ENCODE peak calls at places on chromosomes 4 and X, in nine cellular contexts. One of them, this sample, is unnamed.

GRCh38 chrX:48559636-48560035 is 14.6 kb upstream of the RBM3 start:
- DNase-seq in stimulated activated naive B cell treated with anti-CD40 and anti-IgM and Interleukin-4, amounts not matched to agents 10 μg/mL and 1 μg/mL and 100 μg/mL, for 72 hours: no peak
- DNase-seq in lower leg skin: no peak
- DNase-seq in BJ: no peak
- DNase-seq in GM04503: no peak
- DNase-seq in fibroblast of gingiva: no peak
- DNase-seq in NCI-H524: no peak
- DNase-seq in transverse colon: no peak
- DNase-seq in iris pigment epithelial cell: no peak
- DNase-seq in this sample: no peak

GRCh38 chr4:12439633-12440305 is 1011.1 kb upstream of the HS3ST1 start:
- DNase-seq in stimulated activated naive B cell treated with anti-CD40 and anti-IgM and Interleukin-4, amounts not matched to agents 10 μg/mL and 1 μg/mL and 100 μg/mL, for 72 hours: no peak
- DNase-seq in lower leg skin: no peak
- DNase-seq in BJ: no peak
- DNase-seq in GM04503: no peak
- DNase-seq in fibroblast of gingiva: no peak
- DNase-seq in NCI-H524: no peak
- DNase-seq in transverse colon: no peak
- DNase-seq in iris pigment epithelial cell: no peak
- DNase-seq in this sample: no peak

GRCh38 chrX:139559383-139560042 is 29.0 kb downstream of the F9 start:
- DNase-seq in stimulated activated naive B cell treated with anti-CD40 and anti-IgM and Interleukin-4, amounts not matched to agents 10 μg/mL and 1 μg/mL and 100 μg/mL, for 72 hours: peak
- DNase-seq in lower leg skin: no peak
- DNase-seq in BJ: no peak
- DNase-seq in GM04503: peak
- DNase-seq in fibroblast of gingiva: peak
- DNase-seq in NCI-H524: peak
- DNase-seq in transverse colon: peak
- DNase-seq in iris pigment epithelial cell: peak
- DNase-seq in this sample: peak

GRCh38 chr4:59062970-59063369 is 1952.8 kb upstream of the IGFBP7 start:
- DNase-seq in stimulated activated naive B cell treated with anti-CD40 and anti-IgM and Interleukin-4, amounts not matched to agents 10 μg/mL and 1 μg/mL and 100 μg/mL, for 72 hours: no peak
- DNase-seq in lower leg skin: no peak
- DNase-seq in BJ: no peak
- DNase-seq in GM04503: no peak
- DNase-seq in fibroblast of gingiva: no peak
- DNase-seq in NCI-H524: no peak
- DNase-seq in transverse colon: no peak
- DNase-seq in iris pigment epithelial cell: no peak
- DNase-seq in this sample: no peak

GRCh38 chr4:158667651-158668198 is 4.0 kb downstream of the C4orf46 start:
- DNase-seq in stimulated activated naive B cell treated with anti-CD40 and anti-IgM and Interleukin-4, amounts not matched to agents 10 μg/mL and 1 μg/mL and 100 μg/mL, for 72 hours: no peak
- DNase-seq in lower leg skin: no peak
- DNase-seq in BJ: no peak
- DNase-seq in GM04503: no peak
- DNase-seq in fibroblast of gingiva: peak
- DNase-seq in NCI-H524: no peak
- DNase-seq in transverse colon: peak
- DNase-seq in iris pigment epithelial cell: peak
- DNase-seq in this sample: peak

GRCh38 chr4:7294176-7294756 is 101.9 kb downstream of the SORCS2 start:
- DNase-seq in stimulated activated naive B cell treated with anti-CD40 and anti-IgM and Interleukin-4, amounts not matched to agents 10 μg/mL and 1 μg/mL and 100 μg/mL, for 72 hours: no peak
- DNase-seq in lower leg skin: no peak
- DNase-seq in BJ: no peak
- DNase-seq in GM04503: no peak
- DNase-seq in fibroblast of gingiva: no peak
- DNase-seq in NCI-H524: no peak
- DNase-seq in transverse colon: no peak
- DNase-seq in iris pigment epithelial cell: no peak
- DNase-seq in this sample: no peak

GRCh38 chrX:120566817-120567216 is 6.1 kb upstream of the CUL4B start:
- DNase-seq in stimulated activated naive B cell treated with anti-CD40 and anti-IgM and Interleukin-4, amounts not matched to agents 10 μg/mL and 1 μg/mL and 100 μg/mL, for 72 hours: no peak
- DNase-seq in lower leg skin: no peak
- DNase-seq in BJ: no peak
- DNase-seq in GM04503: no peak
- DNase-seq in fibroblast of gingiva: no peak
- DNase-seq in NCI-H524: no peak
- DNase-seq in transverse colon: no peak
- DNase-seq in iris pigment epithelial cell: no peak
- DNase-seq in this sample: no peak

GRCh38 chr4:76147454-76148141 is 599 bp downstream of the NUP54 start:
- DNase-seq in stimulated activated naive B cell treated with anti-CD40 and anti-IgM and Interleukin-4, amounts not matched to agents 10 μg/mL and 1 μg/mL and 100 μg/mL, for 72 hours: no peak
- DNase-seq in lower leg skin: peak
- DNase-seq in BJ: peak
- DNase-seq in GM04503: peak
- DNase-seq in fibroblast of gingiva: peak
- DNase-seq in NCI-H524: peak
- DNase-seq in transverse colon: peak
- DNase-seq in iris pigment epithelial cell: peak
- DNase-seq in this sample: peak

GRCh38 chr4:85420831-85421230 is 54.1 kb upstream of the ARHGAP24 start:
- DNase-seq in stimulated activated naive B cell treated with anti-CD40 and anti-IgM and Interleukin-4, amounts not matched to agents 10 μg/mL and 1 μg/mL and 100 μg/mL, for 72 hours: no peak
- DNase-seq in lower leg skin: no peak
- DNase-seq in BJ: no peak
- DNase-seq in GM04503: no peak
- DNase-seq in fibroblast of gingiva: no peak
- DNase-seq in NCI-H524: no peak
- DNase-seq in transverse colon: no peak
- DNase-seq in iris pigment epithelial cell: no peak
- DNase-seq in this sample: no peak

GRCh38 chr4:2786794-2787229 is 6.1 kb upstream of the SH3BP2 start:
- DNase-seq in stimulated activated naive B cell treated with anti-CD40 and anti-IgM and Interleukin-4, amounts not matched to agents 10 μg/mL and 1 μg/mL and 100 μg/mL, for 72 hours: no peak
- DNase-seq in lower leg skin: peak
- DNase-seq in BJ: no peak
- DNase-seq in GM04503: no peak
- DNase-seq in fibroblast of gingiva: no peak
- DNase-seq in NCI-H524: no peak
- DNase-seq in transverse colon: no peak
- DNase-seq in iris pigment epithelial cell: no peak
- DNase-seq in this sample: no peak